ENCODE peak calls at places on chromosomes 13 and 19, in five cellular contexts. L, W, Z, S and V are unnamed samples.

GRCh38 chr19:46416077-46416709 is 2.8 kb upstream of the CCDC8 start:
- DNase-seq in W (peak; percentile 82), Z (peak; percentile 87), S (peak; percentile 82), L (peak; percentile 82), V (peak; percentile 85)

GRCh38 chr13:83536153-83536552 is 346.1 kb downstream of the SLITRK1 start:
- DNase-seq in L (no peak), W (no peak), S (no peak), Z (no peak), V (no peak)

GRCh38 chr19:3224346-3225325 is at the start of gene CELF5:
- DNase-seq in Z (no peak), W (no peak), S (peak; percentile 29), L (no peak), V (peak; percentile 35)

GRCh38 chr19:4064551-4065260 is 2.0 kb downstream of the ZBTB7A start:
- DNase-seq in Z (peak; percentile 70), W (no peak), L (peak; percentile 86), S (peak; percentile 72), V (no peak)

GRCh38 chr19:29501816-29502580 is 23.8 kb upstream of the VSTM2B start:
- DNase-seq in L (peak; percentile 21), W (no peak), Z (no peak), S (no peak), V (no peak)

GRCh38 chr19:54316746-54317107 is 3.8 kb upstream of the LILRA5 start:
- DNase-seq in L (no peak), W (no peak), S (no peak), Z (no peak), V (no peak)

GRCh38 chr13:107553838-107554237 is 661.5 kb downstream of the LIG4 start:
- DNase-seq in Z (no peak), W (no peak), S (no peak), L (no peak), V (no peak)

GRCh38 chr13:111872475-111873150 is 194.3 kb upstream of the SOX1 start:
- DNase-seq in Z (no peak), W (no peak), L (no peak), S (no peak), V (no peak)

GRCh38 chr19:29872224-29872731 is 60.5 kb downstream of the CCNE1 start:
- DNase-seq in L (no peak), W (no peak), Z (no peak), S (no peak), V (peak; percentile 45)

GRCh38 chr13:29260684-29261083 is 334.8 kb downstream of the SLC7A1 start:
- DNase-seq in W (no peak), L (no peak), S (no peak), Z (no peak), V (no peak)